ENCODE peak calls at places on chromosomes 6 and 20, in six cellular contexts. L is heart right ventricle, B is neural progenitor cell, G is H1, O is GM12865, A is GM23338. V is an unnamed sample.

GRCh38 chr20:40630723-40631631 is 58.1 kb downstream of the MAFB start:
- DNase-seq in L (no peak), B (no peak), G (no peak), O (no peak), A (no peak), V (no peak)

GRCh38 chr6:150194200-150194599 is 51.4 kb downstream of the PPP1R14C start:
- DNase-seq in L (no peak), B (no peak), G (no peak), O (no peak), A (no peak), V (no peak)

GRCh38 chr6:45375449-45375848 is 2.3 kb downstream of the SUPT3H start:
- DNase-seq in L (no peak), B (no peak), G (no peak), O (no peak), A (no peak), V (no peak)

GRCh38 chr6:42137192-42137753 is 5.1 kb downstream of the C6orf132 start:
- DNase-seq in L (no peak), B (no peak), G (no peak), O (no peak), A (peak; percentile 74), V (no peak)

GRCh38 chr6:159691963-159692287 is 1.1 kb downstream of the SOD2 start:
- DNase-seq in L (no peak), B (no peak), G (no peak), O (peak; percentile 14), A (peak; percentile 16), V (no peak)

GRCh38 chr6:130517444-130517931 is 151.7 kb downstream of the TMEM200A start:
- DNase-seq in L (no peak), B (no peak), G (no peak), O (peak; percentile 79), A (no peak), V (peak; percentile 18)

GRCh38 chr20:10040070-10040970 is 5.5 kb downstream of the ANKEF1 start:
- DNase-seq in L (no peak), B (no peak), G (no peak), O (no peak), A (no peak), V (peak; percentile 40)

GRCh38 chr6:106116125-106116524 is 30.0 kb downstream of the PRDM1 start:
- DNase-seq in L (peak; percentile 48), B (no peak), G (no peak), O (no peak), A (no peak), V (peak; percentile 73)

GRCh38 chr6:127420558-127420957 is 38.6 kb downstream of the KIAA0408 start:
- DNase-seq in L (no peak), B (peak; percentile 80), G (peak; percentile 86), O (peak; percentile 89), A (peak; percentile 94), V (peak; percentile 88)

GRCh38 chr6:148854992-148855391 is 108.2 kb downstream of the UST start:
- DNase-seq in L (no peak), B (peak; percentile 39), G (no peak), O (no peak), A (peak; percentile 45), V (no peak)

GRCh38 chr6:169725270-169726048 is 1.2 kb upstream of the PHF10 start:
- DNase-seq in L (peak; percentile 37), B (peak; percentile 92), G (no peak), O (peak; percentile 11), A (peak; percentile 65), V (peak; percentile 47)

GRCh38 chr20:34773726-34774125 is 51.7 kb downstream of the NCOA6 start:
- DNase-seq in L (no peak), B (no peak), G (no peak), O (no peak), A (no peak), V (peak; percentile 82)

GRCh38 chr20:38635721-38636285 is 34.2 kb downstream of the ARHGAP40 start:
- DNase-seq in L (no peak), B (no peak), G (no peak), O (peak; percentile 18), A (no peak), V (peak; percentile 18)

GRCh38 chr6:111842271-111842822 is 30.9 kb downstream of the FYN start:
- DNase-seq in L (no peak), B (no peak), G (no peak), O (no peak), A (no peak), V (no peak)
- H3K4me3 ChIP-seq in L (no peak overlapping the region), B (no peak overlapping the region), G (no peak overlapping the region), O (no peak overlapping the region), A (no peak overlapping the region), V (no peak overlapping the region)

DNA sequence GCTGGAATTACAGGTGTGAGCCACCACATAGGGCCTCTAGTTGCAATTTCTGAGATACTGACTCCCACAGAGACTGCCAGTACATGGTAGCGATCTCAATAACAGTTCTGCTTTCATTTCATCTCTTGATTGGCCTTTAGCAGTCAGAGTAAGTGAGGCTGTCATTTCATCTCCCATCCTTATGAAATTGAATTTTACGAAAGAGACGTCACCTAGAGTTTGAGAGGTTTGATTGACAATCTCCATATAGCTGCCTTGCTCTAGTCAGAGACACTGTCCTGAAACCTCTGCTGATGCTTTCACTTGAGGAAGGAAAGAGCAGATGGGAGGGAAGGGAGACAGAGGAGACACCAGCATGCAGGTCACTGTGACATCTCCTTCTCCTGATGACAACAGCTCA is 466.1 kb downstream of the NKAIN2 start:
- DNase-seq in L (no peak), B (no peak), G (no peak), O (no peak), A (no peak), V (no peak)
- TF ChIP-seq CTCF in L (no peak), B (no peak), G (no peak), O (no peak), A (no peak), V (no peak)

GRCh38 chr6:144659735-144660246 is 374.7 kb downstream of the UTRN start:
- DNase-seq in L (no peak), B (no peak), G (no peak), O (no peak), A (no peak), V (no peak)
- H3K4me3 ChIP-seq in L (no peak overlapping the region), B (no peak overlapping the region), G (peak overlapping the region; percentile 16), O (no peak overlapping the region), A (peak overlapping the region; percentile 35), V (no peak overlapping the region)

DNA sequence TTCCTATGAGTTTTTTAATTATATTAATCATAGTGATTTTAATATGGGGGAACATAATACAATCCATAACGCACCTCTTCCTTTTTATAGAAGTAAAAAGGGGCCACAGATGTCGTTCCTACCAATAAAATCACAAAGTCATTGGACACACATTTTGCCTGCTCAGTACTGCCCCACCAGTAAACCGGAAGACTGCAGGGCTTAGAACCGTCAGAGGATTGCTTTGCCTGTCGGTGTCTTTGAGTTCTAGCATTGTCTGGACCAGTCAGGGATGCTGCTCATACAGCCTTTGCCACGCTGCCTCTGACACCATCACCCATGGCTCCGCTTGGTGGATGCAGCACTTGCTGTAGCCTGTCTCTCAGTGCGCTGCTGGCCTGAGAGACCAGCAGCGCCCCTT is 853.6 kb downstream of the C6orf118 start:
- DNase-seq in L (no peak), B (no peak), G (no peak), O (no peak), A (peak; percentile 50), V (no peak)
- TF ChIP-seq CTCF in L (no peak), B (peak; percentile 18), G (peak; percentile 56), O (no peak), A (peak; percentile 30), V (no peak)

V was measured in AG10803.